ENCODE peak calls at places on chromosomes 3 and 15, in four cellular contexts. D is GM12878, M is K562, W is HL-60. V is an unnamed sample.

GRCh38 chr15:35505152-35505551 is 40.8 kb downstream of the DPH6 start:
- DNase-seq in D (no peak), M (no peak), W (no peak), V (no peak)

GRCh38 chr3:79018671-79019136 is 749.1 kb downstream of the ROBO1 start:
- DNase-seq in W (no peak), D (no peak), M (peak), V (no peak)

GRCh38 chr3:97981886-97982285 is 9.7 kb upstream of the RIOX2 start:
- DNase-seq in W (no peak), M (no peak), D (no peak), V (no peak)

GRCh38 chr3:79366414-79366813 is 401.4 kb downstream of the ROBO1 start:
- DNase-seq in D (no peak), W (no peak), M (no peak), V (no peak)

GRCh38 chr15:29962404-29962803 is 120.4 kb upstream of the GOLGA8J start:
- DNase-seq in D (no peak), M (no peak), W (no peak), V (no peak)

GRCh38 chr3:195847061-195847950 is 35.6 kb upstream of the MUC4 start:
- DNase-seq in D (no peak), M (no peak), W (no peak), V (no peak)

GRCh38 chr15:22895465-22896190 is 57.2 kb downstream of the NIPA2 start:
- DNase-seq in W (no peak), M (peak), D (peak), V (peak)

GRCh38 chr3:133674290-133674912 is 12.7 kb upstream of the TOPBP1 start:
- DNase-seq in W (no peak), M (no peak), D (no peak), V (no peak)

GRCh38 chr15:84023636-84024035 is 211.9 kb upstream of the GOLGA6L4 start:
- DNase-seq in D (no peak), M (peak), W (no peak), V (no peak)

GRCh38 chr3:54858386-54858785 is 69.5 kb downstream of the LRTM1 start:
- DNase-seq in W (no peak), D (no peak), M (no peak), V (no peak)

GRCh38 chr3:39065197-39065596 is 13.4 kb downstream of the WDR48 start:
- DNase-seq in M (peak), W (peak), D (no peak), V (no peak)

GRCh38 chr15:85722789-85723188 is 71.9 kb downstream of the KLHL25 start:
- DNase-seq in D (no peak), M (no peak), W (no peak), V (no peak)

GRCh38 chr15:62775932-62776331 is 266.6 kb upstream of the TPM1 start:
- DNase-seq in M (no peak), W (no peak), D (no peak), V (no peak)

GRCh38 chr15:41233367-41233771 is 2.3 kb downstream of the CHP1 start:
- DNase-seq in D (no peak), M (peak), W (no peak), V (no peak)

GRCh38 chr3:13023251-13024055 is 49.8 kb downstream of the IQSEC1 start:
- DNase-seq in M (no peak), W (no peak), D (no peak), V (no peak)

GRCh38 chr15:61097057-61097456 is 132.0 kb downstream of the RORA start:
- DNase-seq in D (no peak), M (no peak), W (no peak), V (no peak)

GRCh38 chr3:31193871-31194270 is 299.4 kb upstream of the GADL1 start:
- DNase-seq in W (no peak), D (no peak), M (no peak), V (no peak)

GRCh38 chr15:95470529-95470928 is 860.0 kb upstream of the NR2F2 start:
- DNase-seq in D (no peak), W (no peak), M (no peak), V (no peak)

DNA sequence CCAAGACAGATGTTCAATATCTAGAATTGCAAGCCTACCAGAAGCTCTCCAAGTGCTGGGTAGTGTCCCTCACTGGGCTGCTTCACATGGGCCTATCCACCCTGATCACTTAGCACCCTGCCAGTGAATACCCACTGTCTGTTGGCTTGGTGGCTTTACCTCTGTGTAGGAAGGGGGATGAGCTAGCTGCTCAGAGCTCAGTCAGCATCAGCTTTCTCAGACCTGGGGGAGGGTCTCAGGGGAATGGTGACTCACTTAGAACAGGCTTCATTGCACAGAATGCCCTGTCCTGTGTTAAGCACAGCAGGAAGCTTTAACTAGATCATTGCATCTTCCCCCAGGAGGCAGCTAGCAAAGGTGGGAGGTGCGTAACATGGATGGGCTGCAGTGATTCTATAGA is 209.8 kb downstream of the PDCD6IP start:
- DNase-seq in D (no peak), M (peak), W (no peak), V (no peak)
- TF ChIP-seq SPI1 in D (no peak), M (no peak), W (no peak), V (no peak)

GRCh38 chr3:37182816-37183215 is 8.4 kb upstream of the LRRFIP2 start:
- DNase-seq in D (no peak), M (no peak), W (no peak), V (no peak)

GRCh38 chr3:37179144-37179967 is 5.0 kb upstream of the LRRFIP2 start:
- DNase-seq in D (no peak), W (no peak), M (peak), V (no peak)

GRCh38 chr3:37183976-37184375 is 9.6 kb upstream of the LRRFIP2 start:
- DNase-seq in M (no peak), W (no peak), D (no peak), V (no peak)

GRCh38 chr3:37181766-37182165 is 7.4 kb upstream of the LRRFIP2 start:
- DNase-seq in D (no peak), W (no peak), M (peak), V (no peak)

DNA sequence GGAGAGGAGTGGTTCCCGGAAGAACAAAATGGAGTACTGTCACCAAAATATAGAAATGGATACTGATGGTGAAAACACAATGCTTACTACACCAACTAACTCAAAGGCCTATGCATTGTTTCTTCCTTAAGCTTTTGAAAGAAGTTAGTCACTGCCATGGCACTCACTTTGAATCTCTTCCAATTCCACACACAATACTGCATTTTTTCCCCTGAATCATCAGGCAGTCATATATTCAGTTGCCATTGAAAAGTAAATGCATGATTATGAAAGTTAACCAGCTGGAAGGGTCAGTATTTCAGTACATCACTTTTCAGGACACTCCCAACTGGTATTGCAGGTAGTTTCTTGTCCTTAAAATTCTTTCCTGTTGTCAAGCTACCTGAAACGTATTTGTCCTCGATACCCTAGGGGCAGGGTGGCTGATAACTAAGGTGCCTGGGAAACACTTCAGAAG is 9.0 kb upstream of the LRRFIP2 start:
- DNase-seq in D (no peak), W (no peak), M (no peak), V (no peak)
- TF ChIP-seq SPI1 in D (no peak), W (no peak), M (no peak), V (no peak)

DNA sequence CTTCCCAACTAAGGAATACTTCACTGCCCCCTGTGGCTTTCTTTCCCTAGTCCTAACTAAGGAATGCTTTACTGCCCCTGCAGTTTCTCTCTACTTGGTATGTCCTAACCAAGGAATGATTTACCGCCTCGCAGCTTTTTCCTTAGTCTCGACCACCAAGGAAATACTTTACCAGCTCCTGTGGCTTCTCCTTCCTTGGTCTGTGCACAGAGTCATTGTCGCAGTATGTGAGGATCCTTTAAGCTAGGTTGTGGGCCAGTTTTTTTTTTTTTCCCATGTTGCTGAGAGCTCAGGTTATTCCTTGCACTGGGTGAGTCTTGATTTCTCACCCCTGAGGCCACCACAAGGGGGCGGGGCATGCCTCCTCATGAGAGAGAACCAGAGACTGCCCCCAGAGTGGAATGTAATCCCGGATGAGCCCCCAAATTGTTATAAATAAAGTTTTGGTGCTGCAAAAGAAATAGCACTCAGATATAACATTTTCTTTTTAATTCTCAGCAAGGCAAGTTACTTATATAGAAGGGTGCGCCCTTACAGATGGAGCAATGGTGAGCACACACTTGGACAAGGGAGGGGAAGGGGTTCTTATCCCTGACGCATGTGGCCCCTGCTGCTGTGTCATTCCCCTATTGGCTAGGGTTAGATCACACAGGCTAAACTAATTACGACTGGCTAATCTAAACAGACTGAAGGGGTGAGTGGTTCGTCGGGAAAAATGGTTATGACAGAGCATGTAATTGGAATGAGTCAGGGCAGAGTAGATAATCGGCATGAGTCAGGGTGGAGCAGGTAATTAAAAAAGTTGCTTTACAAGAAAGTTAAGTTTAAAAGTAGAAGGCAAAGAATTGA is 27.0 kb downstream of the NDUFB4 start:
- DNase-seq in D (no peak), M (peak), W (no peak), V (no peak)
- TF ChIP-seq SPI1 in D (no peak), M (no peak), W (no peak), V (no peak)

DNA sequence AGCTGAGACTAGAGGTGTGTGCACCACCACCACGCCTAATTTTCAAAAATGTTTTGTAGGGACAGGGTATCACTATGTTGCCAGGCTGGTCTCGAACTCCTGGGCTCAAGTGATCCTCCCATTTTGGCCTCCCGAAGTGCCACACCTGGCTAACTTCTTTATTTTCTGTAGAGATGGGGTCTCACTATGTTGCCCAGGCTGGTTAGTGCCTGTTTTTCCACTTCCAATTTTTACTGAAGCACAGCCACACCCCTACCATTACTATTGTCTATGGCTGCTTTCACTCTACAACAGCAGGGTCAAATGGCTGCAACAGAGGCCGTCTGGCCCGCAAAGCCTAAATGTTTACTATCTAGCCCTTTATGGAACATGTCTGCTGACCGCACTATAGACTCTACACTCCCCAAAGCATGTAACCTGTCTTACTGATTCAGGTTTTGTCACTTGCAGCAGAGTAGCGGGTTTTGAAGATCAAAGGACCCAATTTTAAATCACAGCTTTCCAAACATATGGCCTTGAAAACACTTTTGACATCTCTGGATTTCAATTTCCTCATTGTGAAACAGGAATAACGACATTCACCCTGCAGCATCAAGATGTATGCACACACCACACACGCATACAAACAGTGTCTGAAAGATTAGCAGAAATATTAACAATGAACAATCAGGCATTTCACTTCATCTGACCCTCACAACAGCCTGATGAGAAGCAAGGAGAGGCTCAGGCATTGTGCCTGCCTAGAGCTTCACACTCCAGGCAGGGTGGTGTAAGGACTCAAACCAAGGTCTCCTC is 46.1 kb downstream of the SCAP start:
- DNase-seq in D (no peak), W (no peak), M (no peak), V (no peak)
- TF ChIP-seq SPI1 in D (no peak), W (no peak), M (no peak), V (no peak)

DNA sequence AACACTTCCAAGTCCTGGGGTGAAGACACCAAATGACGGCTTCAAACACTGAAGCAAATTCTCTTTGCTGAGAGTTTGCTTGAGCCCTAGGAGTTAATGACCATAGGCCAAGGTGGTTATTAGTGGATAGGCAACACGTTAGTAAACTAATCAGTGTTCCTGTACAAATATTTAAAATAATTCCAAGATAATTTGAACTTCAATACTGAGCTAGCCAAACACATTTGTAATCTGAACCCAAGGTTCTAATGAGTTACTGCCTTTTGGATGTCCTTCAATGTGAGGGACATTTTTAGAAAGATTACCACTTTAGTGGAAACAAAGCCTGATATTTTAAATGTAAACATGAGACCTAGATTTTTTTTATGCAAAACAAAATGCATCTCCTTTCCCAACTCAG is 94.6 kb downstream of the THRB start:
- DNase-seq in W (no peak), M (no peak), D (no peak), V (no peak)
- TF ChIP-seq SPI1 in W (no peak), M (no peak), D (no peak), V (no peak)

GRCh38 chr3:184604039-184604955 is 42.7 kb downstream of the EPHB3 start:
- DNase-seq in W (no peak), D (no peak), M (no peak), V (no peak)
- TF ChIP-seq SPI1 in W (no peak), D (no peak), M (no peak), V (no peak)

GRCh38 chr3:59341441-59341840 is 291.6 kb upstream of the CFAP20DC start:
- DNase-seq in M (no peak), D (no peak), W (no peak), V (no peak)
- TF ChIP-seq SPI1 in M (no peak), D (no peak), W (no peak), V (no peak)

GRCh38 chr3:181213347-181213746 is 223.8 kb upstream of the DNAJC19 start:
- DNase-seq in D (no peak), M (no peak), W (no peak), V (no peak)

GRCh38 chr3:181212271-181212670 is 222.7 kb upstream of the DNAJC19 start:
- DNase-seq in D (no peak), M (no peak), W (no peak), V (no peak)

DNA sequence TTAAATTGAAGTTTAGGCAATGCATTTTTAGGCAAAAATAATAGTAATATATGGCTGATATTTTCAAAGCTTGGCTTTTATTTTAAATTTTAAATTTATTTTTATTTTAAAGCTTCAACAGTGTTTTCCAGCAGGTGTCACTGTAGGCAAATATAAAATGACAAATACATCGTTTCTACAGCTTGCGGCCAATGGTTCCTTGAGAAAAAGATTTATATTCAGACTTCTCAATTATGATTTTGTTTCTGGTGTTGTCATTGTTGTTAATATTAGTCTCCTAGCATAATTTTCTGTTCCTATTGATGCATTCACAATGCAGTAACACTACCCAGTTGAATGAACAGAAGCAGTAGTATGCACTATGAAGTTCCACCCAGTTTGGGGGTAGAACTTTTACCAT is 220.7 kb upstream of the DNAJC19 start:
- DNase-seq in D (no peak), M (peak), W (no peak), V (no peak)
- TF ChIP-seq SPI1 in D (no peak), M (no peak), W (no peak), V (no peak)

DNA sequence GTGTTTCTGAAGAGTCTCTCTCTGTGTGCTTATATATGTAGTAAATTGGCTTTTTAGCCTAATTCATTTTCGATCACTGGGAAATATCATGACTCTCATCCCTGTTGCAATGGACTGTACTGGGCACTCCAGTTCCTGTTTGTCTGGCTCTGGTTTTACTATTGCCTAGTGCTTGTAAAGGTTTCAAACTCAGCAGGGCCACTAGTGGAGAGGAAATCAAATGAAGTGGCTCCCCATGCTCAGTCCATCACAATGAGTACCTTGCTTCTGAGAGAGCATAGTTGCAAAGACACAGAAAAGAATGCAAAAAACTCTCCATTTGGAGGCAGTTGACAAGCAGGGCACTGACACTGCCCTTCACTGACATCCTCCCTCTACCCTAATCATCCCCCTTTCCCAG is 167.8 kb downstream of the TAFA4 start:
- DNase-seq in D (no peak), M (no peak), W (no peak), V (no peak)
- TF ChIP-seq SPI1 in D (no peak), M (no peak), W (no peak), V (no peak)

GRCh38 chr3:173225351-173225750 is 84.3 kb upstream of the SPATA16 start:
- DNase-seq in D (no peak), M (no peak), W (no peak), V (no peak)
- TF ChIP-seq SPI1 in D (no peak), M (no peak), W (no peak), V (no peak)

V was measured in GM12891.